ENCODE peak calls at places on chromosomes 4 and X, in ten cellular contexts. One of them, this sample, is unnamed.

GRCh38 chrX:136572030-136572429 is 40.0 kb downstream of the VGLL1 start:
- DNase-seq in NCI-H345: no peak
- DNase-seq in right lobe of liver: no peak
- DNase-seq in transverse colon: no peak
- DNase-seq in Kasumi-1: peak; percentile 1
- DNase-seq in AG08396: no peak
- DNase-seq in activated CD4-positive, alpha-beta T cell treated with anti-CD3 and anti-CD28 coated beads, Interleukin-2, amount 50 U/mL, for 48 hours: no peak
- DNase-seq in tibial artery: no peak
- DNase-seq in kidney tubule cell: no peak
- DNase-seq in DMS 273 treated with DMSO at 0.1 percent for 48 hours: no peak
- DNase-seq in this sample: no peak

GRCh38 chr4:72319596-72319995 is 249.4 kb downstream of the ADAMTS3 start:
- DNase-seq in tibial artery: no peak
- DNase-seq in NCI-H345: no peak
- DNase-seq in AG08396: no peak
- DNase-seq in Kasumi-1: peak; percentile 99
- DNase-seq in kidney tubule cell: peak; percentile 96
- DNase-seq in transverse colon: no peak
- DNase-seq in activated CD4-positive, alpha-beta T cell treated with anti-CD3 and anti-CD28 coated beads, Interleukin-2, amount 50 U/mL, for 48 hours: no peak
- DNase-seq in right lobe of liver: no peak
- DNase-seq in DMS 273 treated with DMSO at 0.1 percent for 48 hours: no peak
- DNase-seq in this sample: peak; percentile 55

GRCh38 chr4:2507855-2508254 is 28.6 kb upstream of the FAM193A start:
- DNase-seq in DMS 273 treated with DMSO at 0.1 percent for 48 hours: no peak
- DNase-seq in kidney tubule cell: no peak
- DNase-seq in right lobe of liver: no peak
- DNase-seq in transverse colon: no peak
- DNase-seq in AG08396: no peak
- DNase-seq in NCI-H345: no peak
- DNase-seq in tibial artery: no peak
- DNase-seq in Kasumi-1: no peak
- DNase-seq in activated CD4-positive, alpha-beta T cell treated with anti-CD3 and anti-CD28 coated beads, Interleukin-2, amount 50 U/mL, for 48 hours: no peak
- DNase-seq in this sample: no peak

GRCh38 chr4:57504139-57504538 is 394.0 kb upstream of the IGFBP7 start:
- DNase-seq in NCI-H345: peak; percentile 85
- DNase-seq in AG08396: no peak
- DNase-seq in activated CD4-positive, alpha-beta T cell treated with anti-CD3 and anti-CD28 coated beads, Interleukin-2, amount 50 U/mL, for 48 hours: no peak
- DNase-seq in right lobe of liver: no peak
- DNase-seq in Kasumi-1: no peak
- DNase-seq in transverse colon: no peak
- DNase-seq in tibial artery: no peak
- DNase-seq in DMS 273 treated with DMSO at 0.1 percent for 48 hours: no peak
- DNase-seq in kidney tubule cell: no peak
- DNase-seq in this sample: no peak

GRCh38 chr4:53633608-53634007 is 42.3 kb upstream of the LNX1 start:
- DNase-seq in transverse colon: no peak
- DNase-seq in kidney tubule cell: no peak
- DNase-seq in NCI-H345: no peak
- DNase-seq in right lobe of liver: no peak
- DNase-seq in activated CD4-positive, alpha-beta T cell treated with anti-CD3 and anti-CD28 coated beads, Interleukin-2, amount 50 U/mL, for 48 hours: no peak
- DNase-seq in tibial artery: no peak
- DNase-seq in AG08396: peak; percentile 24
- DNase-seq in Kasumi-1: peak; percentile 89
- DNase-seq in DMS 273 treated with DMSO at 0.1 percent for 48 hours: no peak
- DNase-seq in this sample: no peak

GRCh38 chr4:92129408-92129994 is 174.3 kb upstream of the GRID2 start:
- DNase-seq in AG08396: no peak
- DNase-seq in tibial artery: no peak
- DNase-seq in transverse colon: no peak
- DNase-seq in DMS 273 treated with DMSO at 0.1 percent for 48 hours: no peak
- DNase-seq in kidney tubule cell: no peak
- DNase-seq in NCI-H345: no peak
- DNase-seq in Kasumi-1: no peak
- DNase-seq in activated CD4-positive, alpha-beta T cell treated with anti-CD3 and anti-CD28 coated beads, Interleukin-2, amount 50 U/mL, for 48 hours: no peak
- DNase-seq in right lobe of liver: no peak
- DNase-seq in this sample: no peak

GRCh38 chr4:122065149-122065548 is 87.0 kb upstream of the BLTP1 start:
- DNase-seq in tibial artery: no peak
- DNase-seq in Kasumi-1: no peak
- DNase-seq in kidney tubule cell: no peak
- DNase-seq in DMS 273 treated with DMSO at 0.1 percent for 48 hours: no peak
- DNase-seq in NCI-H345: no peak
- DNase-seq in activated CD4-positive, alpha-beta T cell treated with anti-CD3 and anti-CD28 coated beads, Interleukin-2, amount 50 U/mL, for 48 hours: no peak
- DNase-seq in AG08396: no peak
- DNase-seq in right lobe of liver: no peak
- DNase-seq in transverse colon: no peak
- DNase-seq in this sample: no peak

GRCh38 chr4:169657470-169658107 is 37.2 kb downstream of the CLCN3 start:
- DNase-seq in transverse colon: no peak
- DNase-seq in DMS 273 treated with DMSO at 0.1 percent for 48 hours: no peak
- DNase-seq in right lobe of liver: no peak
- DNase-seq in AG08396: no peak
- DNase-seq in Kasumi-1: no peak
- DNase-seq in tibial artery: no peak
- DNase-seq in NCI-H345: no peak
- DNase-seq in kidney tubule cell: no peak
- DNase-seq in activated CD4-positive, alpha-beta T cell treated with anti-CD3 and anti-CD28 coated beads, Interleukin-2, amount 50 U/mL, for 48 hours: no peak
- DNase-seq in this sample: no peak

GRCh38 chrX:79138658-79139241 is 5.7 kb upstream of the GPR174 start:
- DNase-seq in DMS 273 treated with DMSO at 0.1 percent for 48 hours: no peak
- DNase-seq in NCI-H345: no peak
- DNase-seq in right lobe of liver: no peak
- DNase-seq in tibial artery: no peak
- DNase-seq in kidney tubule cell: no peak
- DNase-seq in activated CD4-positive, alpha-beta T cell treated with anti-CD3 and anti-CD28 coated beads, Interleukin-2, amount 50 U/mL, for 48 hours: no peak
- DNase-seq in Kasumi-1: peak; percentile 83
- DNase-seq in AG08396: no peak
- DNase-seq in transverse colon: peak; percentile 30
- DNase-seq in this sample: no peak

GRCh38 chrX:145190801-145191389 is 56.4 kb upstream of the SPANXN1 start:
- DNase-seq in activated CD4-positive, alpha-beta T cell treated with anti-CD3 and anti-CD28 coated beads, Interleukin-2, amount 50 U/mL, for 48 hours: no peak
- DNase-seq in DMS 273 treated with DMSO at 0.1 percent for 48 hours: no peak
- DNase-seq in right lobe of liver: no peak
- DNase-seq in AG08396: no peak
- DNase-seq in NCI-H345: peak; percentile 37
- DNase-seq in kidney tubule cell: peak; percentile 26
- DNase-seq in transverse colon: no peak
- DNase-seq in Kasumi-1: peak; percentile 19
- DNase-seq in tibial artery: no peak
- DNase-seq in this sample: no peak

GRCh38 chr4:161256716-161257115 is 907.1 kb downstream of the FSTL5 start:
- DNase-seq in right lobe of liver: no peak
- DNase-seq in activated CD4-positive, alpha-beta T cell treated with anti-CD3 and anti-CD28 coated beads, Interleukin-2, amount 50 U/mL, for 48 hours: no peak
- DNase-seq in Kasumi-1: no peak
- DNase-seq in tibial artery: no peak
- DNase-seq in DMS 273 treated with DMSO at 0.1 percent for 48 hours: no peak
- DNase-seq in AG08396: no peak
- DNase-seq in kidney tubule cell: no peak
- DNase-seq in NCI-H345: no peak
- DNase-seq in transverse colon: no peak
- DNase-seq in this sample: peak; percentile 29

GRCh38 chr4:177487977-177488376 is 45.7 kb upstream of the AGA start:
- DNase-seq in DMS 273 treated with DMSO at 0.1 percent for 48 hours: no peak
- DNase-seq in AG08396: no peak
- DNase-seq in transverse colon: no peak
- DNase-seq in kidney tubule cell: peak; percentile 32
- DNase-seq in Kasumi-1: no peak
- DNase-seq in right lobe of liver: no peak
- DNase-seq in NCI-H345: no peak
- DNase-seq in activated CD4-positive, alpha-beta T cell treated with anti-CD3 and anti-CD28 coated beads, Interleukin-2, amount 50 U/mL, for 48 hours: no peak
- DNase-seq in tibial artery: no peak
- DNase-seq in this sample: no peak

GRCh38 chr4:40194602-40195161 is 2.1 kb upstream of the RHOH start:
- DNase-seq in transverse colon: peak; percentile 46
- DNase-seq in DMS 273 treated with DMSO at 0.1 percent for 48 hours: no peak
- DNase-seq in activated CD4-positive, alpha-beta T cell treated with anti-CD3 and anti-CD28 coated beads, Interleukin-2, amount 50 U/mL, for 48 hours: peak; percentile 68
- DNase-seq in NCI-H345: no peak
- DNase-seq in kidney tubule cell: no peak
- DNase-seq in right lobe of liver: no peak
- DNase-seq in AG08396: peak; percentile 13
- DNase-seq in Kasumi-1: no peak
- DNase-seq in tibial artery: no peak
- DNase-seq in this sample: no peak

GRCh38 chrX:118631586-118631985 is 95.8 kb upstream of the IL13RA1 start:
- DNase-seq in kidney tubule cell: no peak
- DNase-seq in activated CD4-positive, alpha-beta T cell treated with anti-CD3 and anti-CD28 coated beads, Interleukin-2, amount 50 U/mL, for 48 hours: no peak
- DNase-seq in AG08396: no peak
- DNase-seq in right lobe of liver: no peak
- DNase-seq in NCI-H345: no peak
- DNase-seq in transverse colon: no peak
- DNase-seq in DMS 273 treated with DMSO at 0.1 percent for 48 hours: no peak
- DNase-seq in tibial artery: no peak
- DNase-seq in Kasumi-1: peak; percentile 65
- DNase-seq in this sample: no peak

GRCh38 chr4:185017964-185018772 is at the start of gene HELT:
- DNase-seq in activated CD4-positive, alpha-beta T cell treated with anti-CD3 and anti-CD28 coated beads, Interleukin-2, amount 50 U/mL, for 48 hours: peak; percentile 11
- DNase-seq in kidney tubule cell: no peak
- DNase-seq in NCI-H345: no peak
- DNase-seq in right lobe of liver: no peak
- DNase-seq in AG08396: no peak
- DNase-seq in DMS 273 treated with DMSO at 0.1 percent for 48 hours: no peak
- DNase-seq in transverse colon: no peak
- DNase-seq in Kasumi-1: no peak
- DNase-seq in tibial artery: no peak
- DNase-seq in this sample: no peak

GRCh38 chr4:175637762-175638161 is 174.3 kb downstream of the GPM6A start:
- DNase-seq in DMS 273 treated with DMSO at 0.1 percent for 48 hours: no peak
- DNase-seq in transverse colon: no peak
- DNase-seq in Kasumi-1: no peak
- DNase-seq in tibial artery: no peak
- DNase-seq in NCI-H345: no peak
- DNase-seq in right lobe of liver: no peak
- DNase-seq in activated CD4-positive, alpha-beta T cell treated with anti-CD3 and anti-CD28 coated beads, Interleukin-2, amount 50 U/mL, for 48 hours: no peak
- DNase-seq in kidney tubule cell: no peak
- DNase-seq in AG08396: no peak
- DNase-seq in this sample: no peak

GRCh38 chrX:110050386-110050785 is 47.5 kb downstream of the TMEM164 start:
- DNase-seq in DMS 273 treated with DMSO at 0.1 percent for 48 hours: no peak
- DNase-seq in tibial artery: no peak
- DNase-seq in activated CD4-positive, alpha-beta T cell treated with anti-CD3 and anti-CD28 coated beads, Interleukin-2, amount 50 U/mL, for 48 hours: no peak
- DNase-seq in AG08396: no peak
- DNase-seq in NCI-H345: no peak
- DNase-seq in kidney tubule cell: no peak
- DNase-seq in Kasumi-1: no peak
- DNase-seq in transverse colon: no peak
- DNase-seq in right lobe of liver: no peak
- DNase-seq in this sample: no peak

GRCh38 chr4:140163029-140163810 is 9.2 kb upstream of the MAML3 start:
- DNase-seq in kidney tubule cell: no peak
- DNase-seq in transverse colon: no peak
- DNase-seq in AG08396: peak; percentile 36
- DNase-seq in Kasumi-1: no peak
- DNase-seq in activated CD4-positive, alpha-beta T cell treated with anti-CD3 and anti-CD28 coated beads, Interleukin-2, amount 50 U/mL, for 48 hours: no peak
- DNase-seq in DMS 273 treated with DMSO at 0.1 percent for 48 hours: no peak
- DNase-seq in right lobe of liver: no peak
- DNase-seq in tibial artery: peak; percentile 79
- DNase-seq in NCI-H345: no peak
- DNase-seq in this sample: no peak

GRCh38 chr4:151957163-151957562 is 196.4 kb upstream of the GATB start:
- DNase-seq in Kasumi-1: no peak
- DNase-seq in tibial artery: no peak
- DNase-seq in transverse colon: no peak
- DNase-seq in NCI-H345: no peak
- DNase-seq in AG08396: no peak
- DNase-seq in right lobe of liver: no peak
- DNase-seq in kidney tubule cell: no peak
- DNase-seq in activated CD4-positive, alpha-beta T cell treated with anti-CD3 and anti-CD28 coated beads, Interleukin-2, amount 50 U/mL, for 48 hours: no peak
- DNase-seq in DMS 273 treated with DMSO at 0.1 percent for 48 hours: no peak
- DNase-seq in this sample: no peak

GRCh38 chr4:16843831-16844508 is 54.5 kb downstream of the LDB2 start:
- DNase-seq in kidney tubule cell: peak; percentile 54
- DNase-seq in DMS 273 treated with DMSO at 0.1 percent for 48 hours: no peak
- DNase-seq in activated CD4-positive, alpha-beta T cell treated with anti-CD3 and anti-CD28 coated beads, Interleukin-2, amount 50 U/mL, for 48 hours: no peak
- DNase-seq in NCI-H345: no peak
- DNase-seq in Kasumi-1: no peak
- DNase-seq in tibial artery: no peak
- DNase-seq in transverse colon: no peak
- DNase-seq in right lobe of liver: no peak
- DNase-seq in AG08396: peak; percentile 73
- DNase-seq in this sample: no peak

GRCh38 chr4:89069481-89069880 is 12.5 kb upstream of the FAM13A start:
- DNase-seq in right lobe of liver: no peak
- DNase-seq in transverse colon: no peak
- DNase-seq in AG08396: no peak
- DNase-seq in DMS 273 treated with DMSO at 0.1 percent for 48 hours: no peak
- DNase-seq in tibial artery: no peak
- DNase-seq in Kasumi-1: peak; percentile 24
- DNase-seq in kidney tubule cell: no peak
- DNase-seq in activated CD4-positive, alpha-beta T cell treated with anti-CD3 and anti-CD28 coated beads, Interleukin-2, amount 50 U/mL, for 48 hours: no peak
- DNase-seq in NCI-H345: no peak
- DNase-seq in this sample: no peak

GRCh38 chr4:173013232-173013932 is 155.2 kb upstream of the GALNT7 start:
- DNase-seq in DMS 273 treated with DMSO at 0.1 percent for 48 hours: peak; percentile 1
- DNase-seq in Kasumi-1: peak; percentile 88
- DNase-seq in right lobe of liver: no peak
- DNase-seq in transverse colon: peak; percentile 36
- DNase-seq in tibial artery: no peak
- DNase-seq in AG08396: peak; percentile 31
- DNase-seq in NCI-H345: peak; percentile 28
- DNase-seq in activated CD4-positive, alpha-beta T cell treated with anti-CD3 and anti-CD28 coated beads, Interleukin-2, amount 50 U/mL, for 48 hours: peak; percentile 60
- DNase-seq in kidney tubule cell: peak; percentile 58
- DNase-seq in this sample: peak; percentile 84

GRCh38 chrX:482192-482701 is 95.5 kb upstream of the PPP2R3B start:
- DNase-seq in transverse colon: no peak
- DNase-seq in DMS 273 treated with DMSO at 0.1 percent for 48 hours: no peak
- DNase-seq in AG08396: no peak
- DNase-seq in tibial artery: no peak
- DNase-seq in activated CD4-positive, alpha-beta T cell treated with anti-CD3 and anti-CD28 coated beads, Interleukin-2, amount 50 U/mL, for 48 hours: no peak
- DNase-seq in right lobe of liver: no peak
- DNase-seq in Kasumi-1: no peak
- DNase-seq in kidney tubule cell: no peak
- DNase-seq in NCI-H345: no peak
- DNase-seq in this sample: no peak

GRCh38 chrX:130260316-130260715 is 8.4 kb downstream of the ZNF280C start:
- DNase-seq in tibial artery: no peak
- DNase-seq in transverse colon: no peak
- DNase-seq in Kasumi-1: no peak
- DNase-seq in NCI-H345: no peak
- DNase-seq in activated CD4-positive, alpha-beta T cell treated with anti-CD3 and anti-CD28 coated beads, Interleukin-2, amount 50 U/mL, for 48 hours: no peak
- DNase-seq in DMS 273 treated with DMSO at 0.1 percent for 48 hours: no peak
- DNase-seq in AG08396: no peak
- DNase-seq in right lobe of liver: no peak
- DNase-seq in kidney tubule cell: no peak
- DNase-seq in this sample: no peak

GRCh38 chrX:17052776-17053175 is 106.3 kb downstream of the REPS2 start:
- DNase-seq in NCI-H345: no peak
- DNase-seq in kidney tubule cell: no peak
- DNase-seq in DMS 273 treated with DMSO at 0.1 percent for 48 hours: peak; percentile 49
- DNase-seq in transverse colon: no peak
- DNase-seq in right lobe of liver: no peak
- DNase-seq in tibial artery: no peak
- DNase-seq in activated CD4-positive, alpha-beta T cell treated with anti-CD3 and anti-CD28 coated beads, Interleukin-2, amount 50 U/mL, for 48 hours: no peak
- DNase-seq in Kasumi-1: no peak
- DNase-seq in AG08396: no peak
- DNase-seq in this sample: no peak

GRCh38 chr4:121256887-121257426 is 92.8 kb upstream of the TNIP3 start:
- DNase-seq in DMS 273 treated with DMSO at 0.1 percent for 48 hours: no peak
- DNase-seq in right lobe of liver: no peak
- DNase-seq in transverse colon: no peak
- DNase-seq in AG08396: no peak
- DNase-seq in NCI-H345: no peak
- DNase-seq in kidney tubule cell: no peak
- DNase-seq in tibial artery: no peak
- DNase-seq in Kasumi-1: no peak
- DNase-seq in activated CD4-positive, alpha-beta T cell treated with anti-CD3 and anti-CD28 coated beads, Interleukin-2, amount 50 U/mL, for 48 hours: peak; percentile 33
- DNase-seq in this sample: no peak

GRCh38 chrX:72306085-72306801 is 529 bp upstream of the CITED1 start:
- DNase-seq in kidney tubule cell: no peak
- DNase-seq in NCI-H345: peak; percentile 12
- DNase-seq in DMS 273 treated with DMSO at 0.1 percent for 48 hours: no peak
- DNase-seq in transverse colon: no peak
- DNase-seq in AG08396: no peak
- DNase-seq in right lobe of liver: no peak
- DNase-seq in activated CD4-positive, alpha-beta T cell treated with anti-CD3 and anti-CD28 coated beads, Interleukin-2, amount 50 U/mL, for 48 hours: no peak
- DNase-seq in Kasumi-1: no peak
- DNase-seq in tibial artery: no peak
- DNase-seq in this sample: no peak

GRCh38 chr4:15913631-15913970 is 24.9 kb downstream of the FGFBP1 start:
- DNase-seq in right lobe of liver: no peak
- DNase-seq in AG08396: peak; percentile 76
- DNase-seq in tibial artery: no peak
- DNase-seq in activated CD4-positive, alpha-beta T cell treated with anti-CD3 and anti-CD28 coated beads, Interleukin-2, amount 50 U/mL, for 48 hours: no peak
- DNase-seq in NCI-H345: no peak
- DNase-seq in DMS 273 treated with DMSO at 0.1 percent for 48 hours: no peak
- DNase-seq in Kasumi-1: no peak
- DNase-seq in transverse colon: no peak
- DNase-seq in kidney tubule cell: peak; percentile 99
- DNase-seq in this sample: peak; percentile 37

This sample was measured in COLO829.